ENCODE peak calls at places on chromosome 15, in six cellular contexts. One of them, this sample, is unnamed.

GRCh38 chr15:29294732-29295131 is 25.1 kb upstream of the NSMCE3 start:
- DNase-seq in psoas muscle: no peak
- DNase-seq in tibial artery: no peak
- DNase-seq in dorsolateral prefrontal cortex: no peak
- DNase-seq in colonic mucosa: no peak
- DNase-seq in neuronal stem cell: no peak
- DNase-seq in this sample: no peak

GRCh38 chr15:37015476-37015875 is 84.9 kb downstream of the MEIS2 start:
- DNase-seq in psoas muscle: no peak
- DNase-seq in tibial artery: no peak
- DNase-seq in dorsolateral prefrontal cortex: no peak
- DNase-seq in colonic mucosa: no peak
- DNase-seq in neuronal stem cell: no peak
- DNase-seq in this sample: no peak

GRCh38 chr15:92889390-92890113 is 10.6 kb upstream of the CHD2 start:
- DNase-seq in psoas muscle: no peak
- DNase-seq in tibial artery: no peak
- DNase-seq in dorsolateral prefrontal cortex: no peak
- DNase-seq in colonic mucosa: no peak
- DNase-seq in neuronal stem cell: no peak
- DNase-seq in this sample: no peak

GRCh38 chr15:26095710-26096330 is 232.7 kb upstream of the ATP10A start:
- DNase-seq in psoas muscle: no peak
- DNase-seq in tibial artery: no peak
- DNase-seq in dorsolateral prefrontal cortex: no peak
- DNase-seq in colonic mucosa: no peak
- DNase-seq in neuronal stem cell: no peak
- DNase-seq in this sample: no peak

GRCh38 chr15:29116970-29117700 is 152.5 kb downstream of the NSMCE3 start:
- DNase-seq in psoas muscle: no peak
- DNase-seq in tibial artery: no peak
- DNase-seq in dorsolateral prefrontal cortex: no peak
- DNase-seq in colonic mucosa: no peak
- DNase-seq in neuronal stem cell: no peak
- DNase-seq in this sample: no peak

GRCh38 chr15:65326844-65327243 is 22.4 kb downstream of the RNU5B-1 start:
- DNase-seq in psoas muscle: no peak
- DNase-seq in tibial artery: no peak
- DNase-seq in dorsolateral prefrontal cortex: no peak
- DNase-seq in colonic mucosa: no peak
- DNase-seq in neuronal stem cell: no peak
- DNase-seq in this sample: no peak

GRCh38 chr15:89495638-89496145 is 691 bp downstream of the RHCG start:
- DNase-seq in psoas muscle: no peak
- DNase-seq in tibial artery: no peak
- DNase-seq in dorsolateral prefrontal cortex: no peak
- DNase-seq in colonic mucosa: no peak
- DNase-seq in neuronal stem cell: no peak
- DNase-seq in this sample: no peak

GRCh38 chr15:39657181-39657580 is 76.3 kb downstream of the THBS1 start:
- DNase-seq in psoas muscle: no peak
- DNase-seq in tibial artery: no peak
- DNase-seq in dorsolateral prefrontal cortex: no peak
- DNase-seq in colonic mucosa: no peak
- DNase-seq in neuronal stem cell: no peak
- DNase-seq in this sample: no peak

GRCh38 chr15:43509923-43510229 is 7.5 kb upstream of the MAP1A start:
- DNase-seq in psoas muscle: no peak
- DNase-seq in tibial artery: no peak
- DNase-seq in dorsolateral prefrontal cortex: no peak
- DNase-seq in colonic mucosa: no peak
- DNase-seq in neuronal stem cell: no peak
- DNase-seq in this sample: no peak
- H3K27ac ChIP-seq in psoas muscle: peak
- H3K27ac ChIP-seq in tibial artery: peak
- H3K27ac ChIP-seq in dorsolateral prefrontal cortex: peak
- H3K27ac ChIP-seq in colonic mucosa: peak
- H3K27ac ChIP-seq in neuronal stem cell: peak
- H3K27ac ChIP-seq in this sample: peak

GRCh38 chr15:34793901-34794300 is 1.4 kb downstream of the ACTC1 start:
- DNase-seq in psoas muscle: peak
- DNase-seq in tibial artery: no peak
- DNase-seq in dorsolateral prefrontal cortex: no peak
- DNase-seq in colonic mucosa: no peak
- DNase-seq in neuronal stem cell: no peak
- DNase-seq in this sample: no peak

GRCh38 chr15:34791701-34792100 is 3.6 kb downstream of the ACTC1 start:
- DNase-seq in psoas muscle: no peak
- DNase-seq in tibial artery: no peak
- DNase-seq in dorsolateral prefrontal cortex: no peak
- DNase-seq in colonic mucosa: no peak
- DNase-seq in neuronal stem cell: no peak
- DNase-seq in this sample: no peak

GRCh38 chr15:34789326-34789725 is 6.0 kb downstream of the ACTC1 start:
- DNase-seq in psoas muscle: no peak
- DNase-seq in tibial artery: no peak
- DNase-seq in dorsolateral prefrontal cortex: no peak
- DNase-seq in colonic mucosa: no peak
- DNase-seq in neuronal stem cell: no peak
- DNase-seq in this sample: no peak

GRCh38 chr15:34793071-34793470 is 2.3 kb downstream of the ACTC1 start:
- DNase-seq in psoas muscle: no peak
- DNase-seq in tibial artery: no peak
- DNase-seq in dorsolateral prefrontal cortex: no peak
- DNase-seq in colonic mucosa: no peak
- DNase-seq in neuronal stem cell: no peak
- DNase-seq in this sample: no peak

GRCh38 chr15:34790121-34790520 is 5.2 kb downstream of the ACTC1 start:
- DNase-seq in psoas muscle: no peak
- DNase-seq in tibial artery: no peak
- DNase-seq in dorsolateral prefrontal cortex: no peak
- DNase-seq in colonic mucosa: no peak
- DNase-seq in neuronal stem cell: no peak
- DNase-seq in this sample: no peak
- H3K27ac ChIP-seq in psoas muscle: no peak
- H3K27ac ChIP-seq in tibial artery: no peak
- H3K27ac ChIP-seq in dorsolateral prefrontal cortex: no peak
- H3K27ac ChIP-seq in colonic mucosa: no peak
- H3K27ac ChIP-seq in neuronal stem cell: no peak
- H3K27ac ChIP-seq in this sample: no peak

GRCh38 chr15:59268199-59268979 is 61.7 kb downstream of the LDHAL6B start:
- DNase-seq in psoas muscle: no peak
- DNase-seq in tibial artery: no peak
- DNase-seq in dorsolateral prefrontal cortex: no peak
- DNase-seq in colonic mucosa: no peak
- DNase-seq in neuronal stem cell: no peak
- DNase-seq in this sample: no peak
- H3K27ac ChIP-seq in psoas muscle: no peak
- H3K27ac ChIP-seq in tibial artery: no peak
- H3K27ac ChIP-seq in dorsolateral prefrontal cortex: peak
- H3K27ac ChIP-seq in colonic mucosa: no peak
- H3K27ac ChIP-seq in neuronal stem cell: no peak
- H3K27ac ChIP-seq in this sample: no peak

GRCh38 chr15:50377867-50378751 is 23.1 kb upstream of the GABPB1 start:
- DNase-seq in psoas muscle: no peak
- DNase-seq in tibial artery: no peak
- DNase-seq in dorsolateral prefrontal cortex: no peak
- DNase-seq in colonic mucosa: no peak
- DNase-seq in neuronal stem cell: no peak
- DNase-seq in this sample: no peak
- H3K27ac ChIP-seq in psoas muscle: no peak
- H3K27ac ChIP-seq in tibial artery: no peak
- H3K27ac ChIP-seq in dorsolateral prefrontal cortex: no peak
- H3K27ac ChIP-seq in colonic mucosa: no peak
- H3K27ac ChIP-seq in neuronal stem cell: no peak
- H3K27ac ChIP-seq in this sample: no peak

GRCh38 chr15:52289629-52290081 is 5.9 kb downstream of the MYO5C start:
- DNase-seq in psoas muscle: no peak
- DNase-seq in tibial artery: no peak
- DNase-seq in dorsolateral prefrontal cortex: no peak
- DNase-seq in colonic mucosa: peak
- DNase-seq in neuronal stem cell: no peak
- DNase-seq in this sample: no peak

GRCh38 chr15:52292780-52293392 is 2.7 kb downstream of the MYO5C start:
- DNase-seq in psoas muscle: no peak
- DNase-seq in tibial artery: no peak
- DNase-seq in dorsolateral prefrontal cortex: no peak
- DNase-seq in colonic mucosa: no peak
- DNase-seq in neuronal stem cell: no peak
- DNase-seq in this sample: no peak

GRCh38 chr15:52290800-52291199 is 4.8 kb downstream of the MYO5C start:
- DNase-seq in psoas muscle: no peak
- DNase-seq in tibial artery: no peak
- DNase-seq in dorsolateral prefrontal cortex: no peak
- DNase-seq in colonic mucosa: no peak
- DNase-seq in neuronal stem cell: no peak
- DNase-seq in this sample: no peak

GRCh38 chr15:52290329-52290728 is 5.3 kb downstream of the MYO5C start:
- DNase-seq in psoas muscle: no peak
- DNase-seq in tibial artery: no peak
- DNase-seq in dorsolateral prefrontal cortex: no peak
- DNase-seq in colonic mucosa: no peak
- DNase-seq in neuronal stem cell: no peak
- DNase-seq in this sample: no peak

GRCh38 chr15:52291204-52291603 is 4.4 kb downstream of the MYO5C start:
- DNase-seq in psoas muscle: no peak
- DNase-seq in tibial artery: no peak
- DNase-seq in dorsolateral prefrontal cortex: no peak
- DNase-seq in colonic mucosa: no peak
- DNase-seq in neuronal stem cell: no peak
- DNase-seq in this sample: no peak
- H3K27ac ChIP-seq in psoas muscle: no peak
- H3K27ac ChIP-seq in tibial artery: no peak
- H3K27ac ChIP-seq in dorsolateral prefrontal cortex: no peak
- H3K27ac ChIP-seq in colonic mucosa: no peak
- H3K27ac ChIP-seq in neuronal stem cell: no peak
- H3K27ac ChIP-seq in this sample: peak

This sample was measured in caudate nucleus.